ENCODE peak calls at places on chromosome 18, in seven cellular contexts. G is WERI-Rb-1; S is GM12865; K is CD8-positive, alpha-beta T cell; W is kidney; T is fibroblast of lung; Y is fibroblast of the aortic adventitia. I is an unnamed sample.

GRCh38 chr18:49072524-49072934 is 121.8 kb upstream of the SMAD7 start:
- DNase-seq in K (no peak), W (no peak), S (no peak), T (peak; percentile 57), G (no peak), Y (peak; percentile 87), I (no peak)

GRCh38 chr18:55262021-55262560 is 302.8 kb upstream of the CCDC68 start:
- DNase-seq in K (no peak), W (no peak), Y (no peak), G (no peak), S (no peak), T (no peak), I (no peak)

GRCh38 chr18:9608298-9608697 is 6.1 kb downstream of the PPP4R1 start:
- DNase-seq in S (no peak), W (no peak), G (no peak), T (no peak), Y (peak; percentile 48), K (no peak), I (no peak)

GRCh38 chr18:46067431-46068007 is 4.5 kb downstream of the PSTPIP2 start:
- DNase-seq in K (no peak), T (peak; percentile 65), S (peak; percentile 54), W (peak; percentile 7), Y (no peak), G (no peak), I (peak; percentile 37)

GRCh38 chr18:61664413-61665084 is 228.3 kb downstream of the RNF152 start:
- DNase-seq in W (no peak), G (no peak), T (no peak), S (no peak), K (no peak), Y (no peak), I (no peak)

GRCh38 chr18:49563130-49563540 is 1.3 kb downstream of the LIPG start:
- DNase-seq in K (no peak), S (no peak), G (no peak), T (no peak), W (no peak), Y (no peak), I (no peak)

GRCh38 chr18:30381826-30382225 is 660.7 kb downstream of the DSC3 start:
- DNase-seq in Y (no peak), S (no peak), G (no peak), K (no peak), W (no peak), T (no peak), I (no peak)

GRCh38 chr18:61742555-61743429 is 150.0 kb downstream of the RNF152 start:
- DNase-seq in Y (no peak), S (no peak), T (no peak), G (no peak), W (peak; percentile 87), K (no peak), I (peak; percentile 29)

GRCh38 chr18:61988100-61988499 is 95.3 kb upstream of the RNF152 start:
- DNase-seq in K (no peak), T (peak; percentile 51), G (no peak), W (no peak), Y (no peak), S (no peak), I (no peak)

GRCh38 chr18:63585988-63586387 is 1.2 kb upstream of the SERPINB13 start:
- DNase-seq in G (no peak), W (no peak), K (no peak), Y (no peak), T (no peak), S (no peak), I (no peak)

GRCh38 chr18:45009766-45010165 is 329.1 kb downstream of the SETBP1 start:
- DNase-seq in S (no peak), G (no peak), W (no peak), K (no peak), T (no peak), Y (no peak), I (no peak)

DNA sequence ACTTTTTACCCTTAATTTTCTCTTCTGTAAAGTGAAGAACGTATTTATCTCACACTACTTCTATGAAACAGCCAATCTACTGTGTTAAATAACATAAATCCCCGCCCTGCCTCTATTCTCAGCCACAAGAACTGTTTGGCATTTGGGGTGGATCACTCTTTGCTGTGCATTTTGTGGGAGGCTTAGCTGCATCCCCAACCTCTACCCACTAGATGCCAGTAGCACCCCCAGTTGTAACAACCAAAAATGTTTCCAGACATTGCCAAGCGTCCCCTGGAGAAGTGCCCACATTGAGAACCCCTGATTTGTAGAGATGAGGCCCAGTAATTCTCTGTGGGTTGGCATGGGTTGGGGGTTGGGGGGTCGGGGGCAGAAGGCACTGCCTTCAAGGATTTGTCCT is 94.7 kb upstream of the BOD1L2 start:
- DNase-seq in Y (no peak), G (no peak), T (no peak), K (no peak), W (no peak), S (peak; percentile 56), I (no peak)
- TF ChIP-seq CTCF in Y (no peak), G (peak; percentile 52), T (no peak), K (no peak), W (no peak), S (peak; percentile 47), I (no peak)

GRCh38 chr18:12053312-12053711 is 40.3 kb upstream of the ANKRD62 start:
- DNase-seq in W (no peak), Y (no peak), G (no peak), K (no peak), T (no peak), S (peak; percentile 51), I (no peak)
- H3K4me3 ChIP-seq in W (no peak overlapping the region), Y (no peak overlapping the region), G (no peak overlapping the region), K (no peak overlapping the region), T (no peak overlapping the region), S (no peak overlapping the region), I (no peak overlapping the region)

GRCh38 chr18:7169601-7170000 is 52.0 kb upstream of the LAMA1 start:
- DNase-seq in T (no peak), S (no peak), W (no peak), Y (no peak), G (no peak), K (no peak), I (no peak)

GRCh38 chr18:7168408-7168807 is 50.8 kb upstream of the LAMA1 start:
- DNase-seq in K (no peak), Y (no peak), W (no peak), T (no peak), G (peak; percentile 22), S (no peak), I (no peak)

GRCh38 chr18:7165846-7166393 is 48.3 kb upstream of the LAMA1 start:
- DNase-seq in G (peak; percentile 26), W (no peak), T (no peak), S (no peak), Y (no peak), K (no peak), I (no peak)

GRCh38 chr18:7170292-7170691 is 52.7 kb upstream of the LAMA1 start:
- DNase-seq in K (no peak), S (no peak), W (no peak), Y (no peak), T (no peak), G (no peak), I (no peak)

DNA sequence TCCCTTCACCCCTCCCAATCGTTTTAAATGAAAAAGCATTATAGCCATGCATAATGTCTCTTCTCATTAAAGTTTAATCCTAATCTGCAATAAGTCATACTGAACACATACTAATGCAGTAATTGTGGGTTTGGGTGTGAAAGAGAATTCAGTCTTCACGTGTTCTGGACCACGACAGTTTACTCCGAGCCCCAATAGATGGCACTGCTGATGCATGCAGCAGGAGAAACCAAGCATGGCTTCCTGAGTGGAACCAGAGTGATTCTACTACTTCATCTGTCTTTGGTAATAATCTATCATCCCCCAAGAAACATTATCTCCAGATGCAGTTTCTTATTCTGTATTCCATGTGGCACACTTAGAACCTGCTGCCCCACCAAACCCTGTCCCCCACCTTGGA is 47.0 kb upstream of the LAMA1 start:
- DNase-seq in Y (no peak), S (no peak), K (no peak), T (peak; percentile 18), W (no peak), G (peak; percentile 54), I (peak; percentile 14)
- TF ChIP-seq CTCF in Y (no peak), S (peak; percentile 16), K (no peak), T (peak; percentile 49), W (no peak), G (peak; percentile 78), I (peak; percentile 30)

DNA sequence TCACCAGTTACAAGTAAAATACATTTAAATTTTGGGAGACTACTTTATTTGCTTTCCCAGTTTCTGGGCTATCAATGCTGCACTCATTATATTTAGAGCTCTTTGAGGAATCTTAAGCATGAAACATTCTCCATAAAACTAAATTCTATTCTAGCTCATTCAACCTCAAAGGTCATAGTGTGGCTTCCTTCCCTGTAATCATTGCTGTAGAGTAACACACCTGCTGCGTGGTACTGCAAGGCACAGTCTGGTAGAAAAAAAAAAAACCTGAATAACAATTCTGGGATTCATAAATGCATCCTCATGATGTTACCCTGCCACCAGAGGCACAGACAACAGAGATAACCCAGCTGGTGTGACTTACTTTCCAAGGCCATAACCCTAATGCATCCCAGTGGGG is 1481.8 kb upstream of the PIK3C3 start:
- DNase-seq in G (no peak), W (no peak), Y (no peak), K (no peak), T (no peak), S (no peak), I (no peak)
- H3K4me3 ChIP-seq in G (no peak overlapping the region), W (no peak overlapping the region), Y (no peak overlapping the region), K (no peak overlapping the region), T (no peak overlapping the region), S (no peak overlapping the region), I (no peak overlapping the region)

GRCh38 chr18:12091742-12092141 is 1.9 kb upstream of the ANKRD62 start:
- DNase-seq in Y (no peak), S (no peak), K (no peak), W (peak; percentile 56), G (no peak), T (no peak), I (no peak)

GRCh38 chr18:12088731-12089375 is 4.8 kb upstream of the ANKRD62 start:
- DNase-seq in S (no peak), G (no peak), W (peak; percentile 61), K (no peak), T (no peak), Y (no peak), I (no peak)

GRCh38 chr18:12093520-12094257 is at the start of gene ANKRD62:
- DNase-seq in W (peak; percentile 53), T (no peak), K (no peak), S (no peak), G (no peak), Y (no peak), I (no peak)

GRCh38 chr18:12088096-12088495 is 5.5 kb upstream of the ANKRD62 start:
- DNase-seq in T (no peak), W (peak; percentile 43), Y (no peak), K (no peak), S (no peak), G (no peak), I (no peak)

GRCh38 chr18:12092398-12093229 is 1.0 kb upstream of the ANKRD62 start:
- DNase-seq in Y (no peak), T (no peak), K (no peak), G (peak; percentile 62), W (peak; percentile 45), S (peak; percentile 68), I (no peak)
- TF ChIP-seq CTCF in Y (no peak), T (no peak), K (no peak), G (peak; percentile 90), W (no peak), S (peak; percentile 59), I (no peak)